ENCODE peak calls at places on chromosomes 7 and 10, in eight cellular contexts. One of them, this sample, is unnamed.

GRCh38 chr7:1800876-1801275 is 130.8 kb downstream of the ELFN1 start:
- DNase-seq in adrenal gland: no peak
- DNase-seq in spleen: no peak
- DNase-seq in IMR-90: peak
- DNase-seq in body of pancreas: no peak
- DNase-seq in uterus: no peak
- DNase-seq in HCT116: no peak
- DNase-seq in tibial nerve: no peak
- DNase-seq in this sample: no peak

GRCh38 chr10:110742801-110743200 is 98.7 kb downstream of the RBM20 start:
- DNase-seq in adrenal gland: no peak
- DNase-seq in tibial nerve: no peak
- DNase-seq in spleen: no peak
- DNase-seq in IMR-90: no peak
- DNase-seq in body of pancreas: no peak
- DNase-seq in HCT116: no peak
- DNase-seq in uterus: no peak
- DNase-seq in this sample: no peak

GRCh38 chr10:88196298-88196697 is 332.9 kb downstream of the PTEN start:
- DNase-seq in IMR-90: no peak
- DNase-seq in body of pancreas: no peak
- DNase-seq in adrenal gland: peak
- DNase-seq in tibial nerve: no peak
- DNase-seq in uterus: no peak
- DNase-seq in HCT116: no peak
- DNase-seq in spleen: no peak
- DNase-seq in this sample: no peak

GRCh38 chr10:35453855-35454532 is 117.7 kb downstream of the CCNY start:
- DNase-seq in uterus: no peak
- DNase-seq in adrenal gland: peak
- DNase-seq in body of pancreas: peak
- DNase-seq in tibial nerve: no peak
- DNase-seq in spleen: no peak
- DNase-seq in HCT116: no peak
- DNase-seq in IMR-90: peak
- DNase-seq in this sample: no peak

GRCh38 chr7:82085116-82085515 is 315.3 kb upstream of the HGF start:
- DNase-seq in body of pancreas: no peak
- DNase-seq in uterus: no peak
- DNase-seq in HCT116: no peak
- DNase-seq in adrenal gland: no peak
- DNase-seq in IMR-90: no peak
- DNase-seq in tibial nerve: no peak
- DNase-seq in spleen: no peak
- DNase-seq in this sample: no peak

GRCh38 chr10:132708936-132709335 is 77.0 kb downstream of the NKX6-2 start:
- DNase-seq in tibial nerve: no peak
- DNase-seq in uterus: no peak
- DNase-seq in spleen: peak
- DNase-seq in adrenal gland: no peak
- DNase-seq in HCT116: no peak
- DNase-seq in body of pancreas: no peak
- DNase-seq in IMR-90: no peak
- DNase-seq in this sample: no peak

GRCh38 chr7:45726883-45727282 is 146.0 kb downstream of the CCDC201 start:
- DNase-seq in uterus: no peak
- DNase-seq in tibial nerve: no peak
- DNase-seq in body of pancreas: no peak
- DNase-seq in spleen: peak
- DNase-seq in HCT116: no peak
- DNase-seq in IMR-90: no peak
- DNase-seq in adrenal gland: no peak
- DNase-seq in this sample: no peak

GRCh38 chr10:122292376-122292775 is 21.3 kb downstream of the BTBD16 start:
- DNase-seq in adrenal gland: no peak
- DNase-seq in body of pancreas: no peak
- DNase-seq in uterus: no peak
- DNase-seq in spleen: no peak
- DNase-seq in HCT116: no peak
- DNase-seq in IMR-90: no peak
- DNase-seq in tibial nerve: no peak
- DNase-seq in this sample: no peak

GRCh38 chr10:84685047-84685660 is 356.8 kb downstream of the CCSER2 start:
- DNase-seq in adrenal gland: no peak
- DNase-seq in tibial nerve: no peak
- DNase-seq in IMR-90: no peak
- DNase-seq in HCT116: no peak
- DNase-seq in body of pancreas: no peak
- DNase-seq in uterus: no peak
- DNase-seq in spleen: no peak
- DNase-seq in this sample: no peak

GRCh38 chr7:24279512-24279911 is 4.5 kb upstream of the NPY start:
- DNase-seq in adrenal gland: no peak
- DNase-seq in tibial nerve: no peak
- DNase-seq in HCT116: no peak
- DNase-seq in uterus: no peak
- DNase-seq in spleen: no peak
- DNase-seq in body of pancreas: no peak
- DNase-seq in IMR-90: no peak
- DNase-seq in this sample: no peak

GRCh38 chr7:35430547-35431153 is 176.8 kb upstream of the TBX20 start:
- DNase-seq in adrenal gland: no peak
- DNase-seq in tibial nerve: no peak
- DNase-seq in IMR-90: no peak
- DNase-seq in HCT116: peak
- DNase-seq in uterus: no peak
- DNase-seq in body of pancreas: no peak
- DNase-seq in spleen: no peak
- DNase-seq in this sample: no peak

GRCh38 chr10:79417731-79418130 is 27.7 kb downstream of the ZCCHC24 start:
- DNase-seq in uterus: peak
- DNase-seq in IMR-90: no peak
- DNase-seq in HCT116: no peak
- DNase-seq in adrenal gland: no peak
- DNase-seq in body of pancreas: no peak
- DNase-seq in spleen: peak
- DNase-seq in tibial nerve: no peak
- DNase-seq in this sample: no peak

GRCh38 chr10:58477122-58477521 is 35.5 kb upstream of the BICC1 start:
- DNase-seq in uterus: no peak
- DNase-seq in tibial nerve: no peak
- DNase-seq in adrenal gland: no peak
- DNase-seq in HCT116: no peak
- DNase-seq in spleen: no peak
- DNase-seq in body of pancreas: no peak
- DNase-seq in IMR-90: peak
- DNase-seq in this sample: no peak

GRCh38 chr7:140476698-140477261 is 2.5 kb downstream of the MKRN1 start:
- DNase-seq in uterus: no peak
- DNase-seq in adrenal gland: no peak
- DNase-seq in spleen: no peak
- DNase-seq in tibial nerve: no peak
- DNase-seq in HCT116: no peak
- DNase-seq in IMR-90: no peak
- DNase-seq in body of pancreas: no peak
- DNase-seq in this sample: no peak

GRCh38 chr7:140479739-140480084 is 407 bp upstream of the MKRN1 start:
- DNase-seq in body of pancreas: no peak
- DNase-seq in HCT116: no peak
- DNase-seq in IMR-90: no peak
- DNase-seq in spleen: no peak
- DNase-seq in adrenal gland: no peak
- DNase-seq in tibial nerve: no peak
- DNase-seq in uterus: no peak
- DNase-seq in this sample: no peak

GRCh38 chr7:140478361-140479061 is 794 bp downstream of the MKRN1 start:
- DNase-seq in adrenal gland: peak
- DNase-seq in body of pancreas: no peak
- DNase-seq in uterus: peak
- DNase-seq in IMR-90: peak
- DNase-seq in tibial nerve: no peak
- DNase-seq in spleen: no peak
- DNase-seq in HCT116: no peak
- DNase-seq in this sample: peak

GRCh38 chr7:140475747-140476333 is 3.5 kb downstream of the MKRN1 start:
- DNase-seq in body of pancreas: peak
- DNase-seq in tibial nerve: no peak
- DNase-seq in HCT116: peak
- DNase-seq in uterus: peak
- DNase-seq in spleen: no peak
- DNase-seq in IMR-90: peak
- DNase-seq in adrenal gland: peak
- DNase-seq in this sample: peak

DNA sequence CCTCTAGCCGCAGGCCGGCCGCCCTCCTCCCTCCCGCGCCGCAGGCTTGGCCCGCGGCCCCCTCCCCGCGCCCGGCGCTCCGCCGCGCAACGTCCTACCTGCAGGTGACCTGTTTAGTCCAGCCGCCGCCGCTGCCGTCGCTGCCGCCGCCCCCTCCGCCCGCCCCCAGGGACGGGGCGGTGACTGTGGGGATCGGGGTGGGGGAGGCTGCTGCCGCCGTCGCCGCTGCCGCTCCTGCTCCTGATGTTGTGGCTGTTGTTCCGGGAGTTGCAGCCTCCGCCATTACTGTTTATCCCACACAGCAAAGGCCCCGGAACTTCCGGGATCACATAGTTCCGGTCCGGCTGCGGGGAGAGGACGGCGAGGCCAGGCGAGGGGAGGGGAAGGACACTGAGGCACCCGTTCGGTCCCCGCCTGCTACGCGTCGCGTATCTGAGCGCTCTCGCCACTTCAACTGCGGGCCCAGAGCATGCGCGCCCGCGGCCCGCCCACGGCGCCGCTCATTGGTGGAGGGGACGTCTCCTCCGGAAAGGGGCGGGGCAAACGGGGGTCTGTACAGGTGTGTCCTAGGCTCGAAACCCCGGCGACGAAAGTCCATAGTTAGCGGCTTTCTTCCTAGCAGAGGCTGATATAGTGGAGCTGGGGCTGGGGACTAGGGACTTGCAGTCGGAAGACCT is at the start of gene MKRN1:
- DNase-seq in tibial nerve: peak
- DNase-seq in uterus: peak
- DNase-seq in body of pancreas: peak
- DNase-seq in HCT116: peak
- DNase-seq in spleen: peak
- DNase-seq in IMR-90: peak
- DNase-seq in adrenal gland: peak
- DNase-seq in this sample: peak
- TF ChIP-seq POLR2A in tibial nerve: peak
- TF ChIP-seq POLR2A in uterus: peak
- TF ChIP-seq POLR2A in body of pancreas: peak
- TF ChIP-seq POLR2A in HCT116: no peak
- TF ChIP-seq POLR2A in spleen: peak
- TF ChIP-seq POLR2A in IMR-90: peak
- TF ChIP-seq POLR2A in adrenal gland: peak
- TF ChIP-seq POLR2A in this sample: peak

DNA sequence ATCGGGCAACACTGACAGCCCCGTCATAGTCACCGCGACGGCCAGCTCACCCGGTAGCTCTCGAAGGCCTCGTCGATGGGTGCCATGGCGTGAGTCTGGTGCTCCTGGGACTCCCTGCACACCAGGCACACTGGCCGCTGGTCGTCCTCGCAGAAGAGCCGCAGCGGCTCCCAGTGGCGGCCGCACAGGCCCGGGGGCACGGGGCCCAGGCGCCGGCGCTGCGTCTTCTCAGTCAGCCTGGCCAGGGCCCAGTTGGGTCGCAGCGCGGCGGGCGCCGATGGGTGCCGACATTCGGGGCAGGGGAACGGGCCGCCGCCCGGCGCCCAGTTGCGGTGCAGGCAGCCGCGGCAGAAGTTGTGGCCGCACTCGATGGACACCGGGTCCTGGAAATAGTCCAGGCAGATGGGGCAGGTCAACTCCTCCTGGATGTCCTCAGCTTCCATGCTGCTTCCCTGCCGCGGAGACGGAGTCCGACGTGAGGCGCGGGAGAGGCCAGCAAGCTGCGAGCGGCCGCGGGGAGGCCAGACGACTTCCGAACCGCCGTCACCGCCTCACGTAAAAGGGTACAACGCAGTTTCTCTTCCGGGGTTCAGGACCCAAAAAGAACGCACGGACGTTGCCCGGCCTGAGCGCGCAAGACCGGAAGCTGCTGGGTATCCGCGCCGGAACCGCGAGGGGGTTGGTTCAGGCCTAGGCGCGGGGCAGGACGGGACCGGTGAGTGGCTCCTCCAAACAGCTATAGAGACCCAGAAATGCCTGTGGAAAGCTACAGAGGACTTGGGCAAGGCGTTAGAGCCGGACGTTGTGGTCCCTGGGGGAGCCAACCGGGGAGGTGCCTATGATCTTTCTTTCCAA is at the start of gene TRIM4:
- DNase-seq in IMR-90: peak
- DNase-seq in adrenal gland: peak
- DNase-seq in spleen: peak
- DNase-seq in uterus: peak
- DNase-seq in body of pancreas: peak
- DNase-seq in HCT116: peak
- DNase-seq in tibial nerve: peak
- DNase-seq in this sample: peak
- TF ChIP-seq POLR2A in IMR-90: peak
- TF ChIP-seq POLR2A in adrenal gland: peak
- TF ChIP-seq POLR2A in spleen: peak
- TF ChIP-seq POLR2A in uterus: peak
- TF ChIP-seq POLR2A in body of pancreas: peak
- TF ChIP-seq POLR2A in HCT116: peak
- TF ChIP-seq POLR2A in tibial nerve: peak
- TF ChIP-seq POLR2A in this sample: peak

DNA sequence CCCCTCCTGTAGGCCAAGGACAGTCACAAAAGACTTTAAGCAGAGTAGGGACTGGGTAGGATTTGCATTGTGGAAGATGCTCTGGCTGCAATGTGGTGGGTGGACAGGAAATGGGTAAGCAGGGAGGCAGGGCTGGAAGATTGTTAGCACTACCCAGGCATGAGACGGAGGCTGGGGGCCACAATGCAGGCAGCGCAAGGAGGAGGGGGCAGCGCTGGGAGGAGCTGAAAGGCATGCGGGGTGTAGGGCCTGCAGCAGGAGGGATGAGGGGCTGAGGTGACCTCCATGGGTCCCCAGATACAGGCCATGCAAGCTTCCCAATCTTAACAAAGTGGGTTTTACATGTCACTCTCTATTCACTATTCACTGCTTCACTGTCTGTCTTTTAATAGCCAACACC is 213.1 kb downstream of the CXCL12 start:
- DNase-seq in body of pancreas: no peak
- DNase-seq in tibial nerve: no peak
- DNase-seq in uterus: no peak
- DNase-seq in adrenal gland: no peak
- DNase-seq in HCT116: no peak
- DNase-seq in IMR-90: no peak
- DNase-seq in spleen: no peak
- DNase-seq in this sample: no peak
- TF ChIP-seq POLR2A in body of pancreas: no peak
- TF ChIP-seq POLR2A in tibial nerve: no peak
- TF ChIP-seq POLR2A in uterus: no peak
- TF ChIP-seq POLR2A in adrenal gland: no peak
- TF ChIP-seq POLR2A in HCT116: no peak
- TF ChIP-seq POLR2A in IMR-90: no peak
- TF ChIP-seq POLR2A in spleen: no peak
- TF ChIP-seq POLR2A in this sample: no peak

GRCh38 chr10:103890194-103890658 is 27.8 kb downstream of the STN1 start:
- DNase-seq in IMR-90: peak
- DNase-seq in HCT116: peak
- DNase-seq in tibial nerve: no peak
- DNase-seq in uterus: no peak
- DNase-seq in adrenal gland: no peak
- DNase-seq in spleen: no peak
- DNase-seq in body of pancreas: peak
- DNase-seq in this sample: no peak
- TF ChIP-seq POLR2A in IMR-90: no peak
- TF ChIP-seq POLR2A in HCT116: no peak
- TF ChIP-seq POLR2A in tibial nerve: no peak
- TF ChIP-seq POLR2A in uterus: no peak
- TF ChIP-seq POLR2A in adrenal gland: no peak
- TF ChIP-seq POLR2A in spleen: no peak
- TF ChIP-seq POLR2A in body of pancreas: peak
- TF ChIP-seq POLR2A in this sample: no peak

This sample was measured in H54.